ENCODE peak calls at places on chromosomes 3 and 15, in eight cellular contexts. P is sigmoid colon, C is T1000, S is GM04504, M is M059J, G is endothelial cell, B is heart left ventricle, K is upper lobe of right lung. H is an unnamed sample.

GRCh38 chr3:29392625-29393388 is 111.9 kb downstream of the RBMS3 start:
- DNase-seq in K (no peak), G (no peak), M (no peak), C (no peak), P (no peak), S (no peak), B (no peak), H (no peak)

GRCh38 chr15:31392761-31393401 is 66.2 kb downstream of the KLF13 start:
- DNase-seq in B (peak; percentile 36), M (no peak), S (no peak), P (peak; percentile 73), G (no peak), C (no peak), K (no peak), H (no peak)

GRCh38 chr3:46349484-46350261 is 4.2 kb upstream of the CCR2 start:
- DNase-seq in C (no peak), S (no peak), K (no peak), B (no peak), M (no peak), P (no peak), G (no peak), H (no peak)

GRCh38 chr3:48636149-48636548 is 888 bp upstream of the SLC26A6 start:
- DNase-seq in B (no peak), P (no peak), G (peak; percentile 37), K (no peak), S (no peak), M (no peak), C (no peak), H (no peak)

GRCh38 chr3:169404491-169404890 is 259.0 kb downstream of the MECOM start:
- DNase-seq in M (no peak), P (no peak), B (no peak), S (no peak), K (no peak), G (no peak), C (no peak), H (no peak)

GRCh38 chr3:181369637-181370036 is 342.1 kb upstream of the SOX2 start:
- DNase-seq in B (no peak), G (no peak), C (no peak), S (no peak), P (no peak), M (no peak), K (no peak), H (no peak)

GRCh38 chr15:94162946-94163345 is 68.4 kb upstream of the MCTP2 start:
- DNase-seq in M (no peak), G (no peak), K (no peak), P (no peak), S (no peak), C (no peak), B (no peak), H (no peak)

GRCh38 chr3:34015204-34016142 is 217.0 kb downstream of the PDCD6IP start:
- DNase-seq in B (no peak), S (no peak), G (peak; percentile 15), C (no peak), K (no peak), P (no peak), M (no peak), H (no peak)

GRCh38 chr15:57529748-57530147 is 62.0 kb upstream of the MYZAP start:
- DNase-seq in B (no peak), K (no peak), M (no peak), P (no peak), S (no peak), G (no peak), C (no peak), H (no peak)

GRCh38 chr3:197256104-197256503 is 42.3 kb downstream of the DLG1 start:
- DNase-seq in C (no peak), K (no peak), G (no peak), M (no peak), B (no peak), P (no peak), S (no peak), H (no peak)

GRCh38 chr3:56831572-56831971 is 29.8 kb upstream of the ARHGEF3 start:
- DNase-seq in P (no peak), C (no peak), G (no peak), M (no peak), K (no peak), S (no peak), B (no peak), H (no peak)

GRCh38 chr3:77906102-77906709 is 866.3 kb downstream of the ROBO2 start:
- DNase-seq in S (no peak), M (peak; percentile 53), B (no peak), C (no peak), K (no peak), G (no peak), P (no peak), H (no peak)

GRCh38 chr3:146160964-146161724 is at the start of gene PLOD2:
- DNase-seq in S (peak; percentile 55), G (peak; percentile 75), M (peak; percentile 97), C (peak; percentile 82), P (peak; percentile 91), B (peak; percentile 73), K (peak; percentile 90), H (peak; percentile 55)

GRCh38 chr3:126543457-126544090 is 15.2 kb downstream of the C3orf22 start:
- DNase-seq in S (no peak), K (peak; percentile 33), M (no peak), G (peak; percentile 2), P (peak; percentile 58), B (peak; percentile 3), C (no peak), H (no peak)

GRCh38 chr3:110381992-110382391 is 689.6 kb upstream of the NECTIN3 start:
- DNase-seq in S (no peak), B (no peak), M (peak; percentile 66), K (no peak), C (no peak), G (no peak), P (no peak), H (no peak)

GRCh38 chr3:173938159-173938558 is 540.6 kb downstream of the NLGN1 start:
- DNase-seq in M (peak; percentile 87), C (peak; percentile 22), B (no peak), G (no peak), S (peak; percentile 52), P (no peak), K (no peak), H (peak; percentile 30)

H was measured in NCI-H460.